ENCODE peak calls at places on chromosomes 11 and 22, in four cellular contexts. One of them, this sample, is unnamed.

GRCh38 chr11:47305734-47306483 is 36.0 kb downstream of the MADD start:
- DNase-seq in stimulated activated naive CD4-positive, alpha-beta T cell treated with Interleukin-2 at 50 U/mL for 16 hours: no peak
- DNase-seq in effector memory CD8-positive, alpha-beta T cell: no peak
- DNase-seq in tibial artery: peak
- DNase-seq in this sample: no peak

GRCh38 chr11:101096036-101096704 is 33.4 kb downstream of the PGR start:
- DNase-seq in tibial artery: no peak
- DNase-seq in stimulated activated naive CD4-positive, alpha-beta T cell treated with Interleukin-2 at 50 U/mL for 16 hours: no peak
- DNase-seq in effector memory CD8-positive, alpha-beta T cell: no peak
- DNase-seq in this sample: no peak

GRCh38 chr11:118198370-118198769 is 21.9 kb upstream of the SCN2B start:
- DNase-seq in effector memory CD8-positive, alpha-beta T cell: peak
- DNase-seq in tibial artery: peak
- DNase-seq in stimulated activated naive CD4-positive, alpha-beta T cell treated with Interleukin-2 at 50 U/mL for 16 hours: peak
- DNase-seq in this sample: peak

GRCh38 chr11:11309906-11310305 is 43.1 kb downstream of the CSNK2A3 start:
- DNase-seq in stimulated activated naive CD4-positive, alpha-beta T cell treated with Interleukin-2 at 50 U/mL for 16 hours: no peak
- DNase-seq in effector memory CD8-positive, alpha-beta T cell: no peak
- DNase-seq in tibial artery: no peak
- DNase-seq in this sample: no peak

GRCh38 chr11:72970557-72971118 is 156.4 kb downstream of the ATG16L2 start:
- DNase-seq in stimulated activated naive CD4-positive, alpha-beta T cell treated with Interleukin-2 at 50 U/mL for 16 hours: no peak
- DNase-seq in tibial artery: no peak
- DNase-seq in effector memory CD8-positive, alpha-beta T cell: no peak
- DNase-seq in this sample: no peak

GRCh38 chr22:30694171-30694637 is 470 bp upstream of the OSBP2 start:
- DNase-seq in tibial artery: peak
- DNase-seq in stimulated activated naive CD4-positive, alpha-beta T cell treated with Interleukin-2 at 50 U/mL for 16 hours: peak
- DNase-seq in effector memory CD8-positive, alpha-beta T cell: peak
- DNase-seq in this sample: peak

GRCh38 chr11:122204206-122204605 is 88.2 kb upstream of the BLID start:
- DNase-seq in tibial artery: no peak
- DNase-seq in effector memory CD8-positive, alpha-beta T cell: no peak
- DNase-seq in stimulated activated naive CD4-positive, alpha-beta T cell treated with Interleukin-2 at 50 U/mL for 16 hours: no peak
- DNase-seq in this sample: no peak

GRCh38 chr11:9745411-9746211 is 81.7 kb downstream of the SWAP70 start:
- DNase-seq in tibial artery: no peak
- DNase-seq in effector memory CD8-positive, alpha-beta T cell: no peak
- DNase-seq in stimulated activated naive CD4-positive, alpha-beta T cell treated with Interleukin-2 at 50 U/mL for 16 hours: no peak
- DNase-seq in this sample: no peak

GRCh38 chr11:64176751-64177150 is 9.2 kb upstream of the STIP1 start:
- DNase-seq in stimulated activated naive CD4-positive, alpha-beta T cell treated with Interleukin-2 at 50 U/mL for 16 hours: no peak
- DNase-seq in effector memory CD8-positive, alpha-beta T cell: no peak
- DNase-seq in tibial artery: no peak
- DNase-seq in this sample: no peak

GRCh38 chr11:16820324-16821092 is 82.1 kb downstream of the C11orf58 start:
- DNase-seq in stimulated activated naive CD4-positive, alpha-beta T cell treated with Interleukin-2 at 50 U/mL for 16 hours: peak
- DNase-seq in effector memory CD8-positive, alpha-beta T cell: peak
- DNase-seq in tibial artery: peak
- DNase-seq in this sample: peak

GRCh38 chr11:43511959-43512358 is 153.2 kb downstream of the TTC17 start:
- DNase-seq in tibial artery: no peak
- DNase-seq in effector memory CD8-positive, alpha-beta T cell: no peak
- DNase-seq in stimulated activated naive CD4-positive, alpha-beta T cell treated with Interleukin-2 at 50 U/mL for 16 hours: no peak
- DNase-seq in this sample: no peak

GRCh38 chr11:100528872-100529416 is 158.1 kb upstream of the ARHGAP42 start:
- DNase-seq in tibial artery: no peak
- DNase-seq in stimulated activated naive CD4-positive, alpha-beta T cell treated with Interleukin-2 at 50 U/mL for 16 hours: no peak
- DNase-seq in effector memory CD8-positive, alpha-beta T cell: no peak
- DNase-seq in this sample: no peak

GRCh38 chr11:121460941-121461514 is 8.3 kb upstream of the SORL1-AS1 start:
- DNase-seq in tibial artery: no peak
- DNase-seq in stimulated activated naive CD4-positive, alpha-beta T cell treated with Interleukin-2 at 50 U/mL for 16 hours: no peak
- DNase-seq in effector memory CD8-positive, alpha-beta T cell: no peak
- DNase-seq in this sample: no peak

GRCh38 chr11:73185680-73186293 is 32.3 kb upstream of the P2RY2 start:
- DNase-seq in effector memory CD8-positive, alpha-beta T cell: no peak
- DNase-seq in stimulated activated naive CD4-positive, alpha-beta T cell treated with Interleukin-2 at 50 U/mL for 16 hours: no peak
- DNase-seq in tibial artery: peak
- DNase-seq in this sample: no peak